ENCODE peak calls at places on chromosomes 16 and 17, in eight cellular contexts. One of them, this sample, is unnamed.

GRCh38 chr17:64418506-64419339 is 28.1 kb upstream of the PECAM1 start:
- DNase-seq in nucleus accumbens: no peak
- DNase-seq in activated gamma-delta T cell: no peak
- DNase-seq in GM03348: peak
- DNase-seq in EH: peak
- DNase-seq in activated CD4-positive, alpha-beta T cell treated with anti-CD3 and anti-CD28 coated beads, Interleukin-2, amount 10 ng/mL, durations not matched to agents 7 days and 5 days: peak
- DNase-seq in fibroblast of pulmonary artery: peak
- DNase-seq in left cardiac atrium: no peak
- DNase-seq in this sample: peak

GRCh38 chr16:56885446-56886162 is 20.6 kb downstream of the SLC12A3 start:
- DNase-seq in fibroblast of pulmonary artery: no peak
- DNase-seq in activated gamma-delta T cell: no peak
- DNase-seq in nucleus accumbens: no peak
- DNase-seq in GM03348: no peak
- DNase-seq in EH: no peak
- DNase-seq in left cardiac atrium: no peak
- DNase-seq in activated CD4-positive, alpha-beta T cell treated with anti-CD3 and anti-CD28 coated beads, Interleukin-2, amount 10 ng/mL, durations not matched to agents 7 days and 5 days: no peak
- DNase-seq in this sample: no peak

GRCh38 chr16:88636488-88637265 is 1.7 kb upstream of the IL17C start:
- DNase-seq in GM03348: no peak
- DNase-seq in left cardiac atrium: no peak
- DNase-seq in nucleus accumbens: no peak
- DNase-seq in activated gamma-delta T cell: peak
- DNase-seq in fibroblast of pulmonary artery: no peak
- DNase-seq in activated CD4-positive, alpha-beta T cell treated with anti-CD3 and anti-CD28 coated beads, Interleukin-2, amount 10 ng/mL, durations not matched to agents 7 days and 5 days: no peak
- DNase-seq in EH: no peak
- DNase-seq in this sample: no peak

GRCh38 chr16:3861808-3862451 is 18.6 kb downstream of the CREBBP start:
- DNase-seq in left cardiac atrium: no peak
- DNase-seq in activated CD4-positive, alpha-beta T cell treated with anti-CD3 and anti-CD28 coated beads, Interleukin-2, amount 10 ng/mL, durations not matched to agents 7 days and 5 days: no peak
- DNase-seq in EH: peak
- DNase-seq in GM03348: no peak
- DNase-seq in nucleus accumbens: no peak
- DNase-seq in activated gamma-delta T cell: no peak
- DNase-seq in fibroblast of pulmonary artery: no peak
- DNase-seq in this sample: no peak

GRCh38 chr16:89489040-89489721 is 1.2 kb downstream of the ANKRD11 start:
- DNase-seq in activated gamma-delta T cell: peak
- DNase-seq in activated CD4-positive, alpha-beta T cell treated with anti-CD3 and anti-CD28 coated beads, Interleukin-2, amount 10 ng/mL, durations not matched to agents 7 days and 5 days: peak
- DNase-seq in left cardiac atrium: peak
- DNase-seq in nucleus accumbens: peak
- DNase-seq in GM03348: peak
- DNase-seq in fibroblast of pulmonary artery: peak
- DNase-seq in EH: peak
- DNase-seq in this sample: peak

GRCh38 chr16:15498427-15499175 is 64.2 kb downstream of the BMERB1 start:
- DNase-seq in left cardiac atrium: no peak
- DNase-seq in EH: peak
- DNase-seq in activated CD4-positive, alpha-beta T cell treated with anti-CD3 and anti-CD28 coated beads, Interleukin-2, amount 10 ng/mL, durations not matched to agents 7 days and 5 days: no peak
- DNase-seq in GM03348: peak
- DNase-seq in nucleus accumbens: no peak
- DNase-seq in activated gamma-delta T cell: no peak
- DNase-seq in fibroblast of pulmonary artery: peak
- DNase-seq in this sample: no peak

GRCh38 chr16:15996432-15997109 is 47.2 kb downstream of the ABCC1 start:
- DNase-seq in fibroblast of pulmonary artery: peak
- DNase-seq in GM03348: peak
- DNase-seq in activated CD4-positive, alpha-beta T cell treated with anti-CD3 and anti-CD28 coated beads, Interleukin-2, amount 10 ng/mL, durations not matched to agents 7 days and 5 days: no peak
- DNase-seq in EH: peak
- DNase-seq in left cardiac atrium: peak
- DNase-seq in nucleus accumbens: no peak
- DNase-seq in activated gamma-delta T cell: no peak
- DNase-seq in this sample: no peak

GRCh38 chr16:66250686-66251405 is 115.6 kb upstream of the CDH5 start:
- DNase-seq in activated gamma-delta T cell: no peak
- DNase-seq in GM03348: peak
- DNase-seq in EH: peak
- DNase-seq in nucleus accumbens: peak
- DNase-seq in activated CD4-positive, alpha-beta T cell treated with anti-CD3 and anti-CD28 coated beads, Interleukin-2, amount 10 ng/mL, durations not matched to agents 7 days and 5 days: no peak
- DNase-seq in fibroblast of pulmonary artery: peak
- DNase-seq in left cardiac atrium: peak
- DNase-seq in this sample: no peak

GRCh38 chr17:60231691-60232090 is 81.9 kb downstream of the CA4 start:
- DNase-seq in activated gamma-delta T cell: no peak
- DNase-seq in activated CD4-positive, alpha-beta T cell treated with anti-CD3 and anti-CD28 coated beads, Interleukin-2, amount 10 ng/mL, durations not matched to agents 7 days and 5 days: no peak
- DNase-seq in nucleus accumbens: no peak
- DNase-seq in fibroblast of pulmonary artery: peak
- DNase-seq in EH: peak
- DNase-seq in left cardiac atrium: no peak
- DNase-seq in GM03348: peak
- DNase-seq in this sample: no peak

GRCh38 chr16:4409081-4409932 is 7.1 kb downstream of the CORO7 start:
- DNase-seq in activated CD4-positive, alpha-beta T cell treated with anti-CD3 and anti-CD28 coated beads, Interleukin-2, amount 10 ng/mL, durations not matched to agents 7 days and 5 days: no peak
- DNase-seq in activated gamma-delta T cell: no peak
- DNase-seq in nucleus accumbens: peak
- DNase-seq in EH: peak
- DNase-seq in GM03348: no peak
- DNase-seq in left cardiac atrium: no peak
- DNase-seq in fibroblast of pulmonary artery: no peak
- DNase-seq in this sample: no peak

GRCh38 chr17:32525116-32525515 is 38.3 kb downstream of the CDK5R1 start:
- DNase-seq in nucleus accumbens: no peak
- DNase-seq in fibroblast of pulmonary artery: peak
- DNase-seq in activated gamma-delta T cell: no peak
- DNase-seq in EH: peak
- DNase-seq in GM03348: peak
- DNase-seq in activated CD4-positive, alpha-beta T cell treated with anti-CD3 and anti-CD28 coated beads, Interleukin-2, amount 10 ng/mL, durations not matched to agents 7 days and 5 days: no peak
- DNase-seq in left cardiac atrium: no peak
- DNase-seq in this sample: no peak

GRCh38 chr16:19771796-19772195 is 53.7 kb downstream of the IQCK start:
- DNase-seq in EH: no peak
- DNase-seq in activated CD4-positive, alpha-beta T cell treated with anti-CD3 and anti-CD28 coated beads, Interleukin-2, amount 10 ng/mL, durations not matched to agents 7 days and 5 days: no peak
- DNase-seq in nucleus accumbens: no peak
- DNase-seq in left cardiac atrium: no peak
- DNase-seq in GM03348: no peak
- DNase-seq in fibroblast of pulmonary artery: no peak
- DNase-seq in activated gamma-delta T cell: no peak
- DNase-seq in this sample: no peak

GRCh38 chr17:76727745-76728456 is 1.3 kb downstream of the METTL23 start:
- DNase-seq in activated CD4-positive, alpha-beta T cell treated with anti-CD3 and anti-CD28 coated beads, Interleukin-2, amount 10 ng/mL, durations not matched to agents 7 days and 5 days: peak
- DNase-seq in EH: peak
- DNase-seq in GM03348: no peak
- DNase-seq in nucleus accumbens: no peak
- DNase-seq in left cardiac atrium: no peak
- DNase-seq in activated gamma-delta T cell: no peak
- DNase-seq in fibroblast of pulmonary artery: no peak
- DNase-seq in this sample: peak

GRCh38 chr16:17359778-17360177 is 111.0 kb downstream of the XYLT1 start:
- DNase-seq in GM03348: peak
- DNase-seq in left cardiac atrium: no peak
- DNase-seq in EH: peak
- DNase-seq in activated gamma-delta T cell: no peak
- DNase-seq in fibroblast of pulmonary artery: no peak
- DNase-seq in activated CD4-positive, alpha-beta T cell treated with anti-CD3 and anti-CD28 coated beads, Interleukin-2, amount 10 ng/mL, durations not matched to agents 7 days and 5 days: peak
- DNase-seq in nucleus accumbens: peak
- DNase-seq in this sample: peak

GRCh38 chr16:77971306-77972131 is 50.8 kb upstream of the CLEC3A start:
- DNase-seq in activated CD4-positive, alpha-beta T cell treated with anti-CD3 and anti-CD28 coated beads, Interleukin-2, amount 10 ng/mL, durations not matched to agents 7 days and 5 days: peak
- DNase-seq in nucleus accumbens: peak
- DNase-seq in GM03348: peak
- DNase-seq in EH: peak
- DNase-seq in activated gamma-delta T cell: no peak
- DNase-seq in fibroblast of pulmonary artery: peak
- DNase-seq in left cardiac atrium: peak
- DNase-seq in this sample: peak

GRCh38 chr17:71764507-71764906 is 356.3 kb upstream of the SOX9 start:
- DNase-seq in EH: peak
- DNase-seq in left cardiac atrium: no peak
- DNase-seq in fibroblast of pulmonary artery: peak
- DNase-seq in activated gamma-delta T cell: no peak
- DNase-seq in GM03348: peak
- DNase-seq in nucleus accumbens: no peak
- DNase-seq in activated CD4-positive, alpha-beta T cell treated with anti-CD3 and anti-CD28 coated beads, Interleukin-2, amount 10 ng/mL, durations not matched to agents 7 days and 5 days: no peak
- DNase-seq in this sample: peak

GRCh38 chr16:17149904-17150483 is 320.8 kb downstream of the XYLT1 start:
- DNase-seq in nucleus accumbens: no peak
- DNase-seq in EH: peak
- DNase-seq in activated gamma-delta T cell: no peak
- DNase-seq in left cardiac atrium: no peak
- DNase-seq in fibroblast of pulmonary artery: no peak
- DNase-seq in activated CD4-positive, alpha-beta T cell treated with anti-CD3 and anti-CD28 coated beads, Interleukin-2, amount 10 ng/mL, durations not matched to agents 7 days and 5 days: no peak
- DNase-seq in GM03348: no peak
- DNase-seq in this sample: peak

GRCh38 chr17:32341857-32342602 is at the start of gene C17orf75:
- DNase-seq in activated gamma-delta T cell: peak
- DNase-seq in GM03348: peak
- DNase-seq in fibroblast of pulmonary artery: peak
- DNase-seq in left cardiac atrium: peak
- DNase-seq in activated CD4-positive, alpha-beta T cell treated with anti-CD3 and anti-CD28 coated beads, Interleukin-2, amount 10 ng/mL, durations not matched to agents 7 days and 5 days: peak
- DNase-seq in nucleus accumbens: peak
- DNase-seq in EH: peak
- DNase-seq in this sample: peak

GRCh38 chr17:10226930-10227695 is 28.7 kb upstream of the GAS7 start:
- DNase-seq in left cardiac atrium: peak
- DNase-seq in EH: peak
- DNase-seq in nucleus accumbens: peak
- DNase-seq in fibroblast of pulmonary artery: peak
- DNase-seq in GM03348: peak
- DNase-seq in activated CD4-positive, alpha-beta T cell treated with anti-CD3 and anti-CD28 coated beads, Interleukin-2, amount 10 ng/mL, durations not matched to agents 7 days and 5 days: peak
- DNase-seq in activated gamma-delta T cell: peak
- DNase-seq in this sample: no peak

GRCh38 chr17:28344435-28344901 is 8.9 kb downstream of the TNFAIP1 start:
- DNase-seq in left cardiac atrium: no peak
- DNase-seq in activated gamma-delta T cell: no peak
- DNase-seq in fibroblast of pulmonary artery: no peak
- DNase-seq in nucleus accumbens: no peak
- DNase-seq in EH: no peak
- DNase-seq in activated CD4-positive, alpha-beta T cell treated with anti-CD3 and anti-CD28 coated beads, Interleukin-2, amount 10 ng/mL, durations not matched to agents 7 days and 5 days: no peak
- DNase-seq in GM03348: no peak
- DNase-seq in this sample: no peak

GRCh38 chr17:32658470-32659418 is 172.0 kb downstream of the CDK5R1 start:
- DNase-seq in activated CD4-positive, alpha-beta T cell treated with anti-CD3 and anti-CD28 coated beads, Interleukin-2, amount 10 ng/mL, durations not matched to agents 7 days and 5 days: no peak
- DNase-seq in activated gamma-delta T cell: no peak
- DNase-seq in EH: no peak
- DNase-seq in nucleus accumbens: no peak
- DNase-seq in left cardiac atrium: no peak
- DNase-seq in GM03348: no peak
- DNase-seq in fibroblast of pulmonary artery: no peak
- DNase-seq in this sample: no peak

GRCh38 chr17:14204084-14204483 is 32.6 kb downstream of the CDRT15 start:
- DNase-seq in fibroblast of pulmonary artery: no peak
- DNase-seq in activated gamma-delta T cell: no peak
- DNase-seq in GM03348: no peak
- DNase-seq in nucleus accumbens: no peak
- DNase-seq in activated CD4-positive, alpha-beta T cell treated with anti-CD3 and anti-CD28 coated beads, Interleukin-2, amount 10 ng/mL, durations not matched to agents 7 days and 5 days: no peak
- DNase-seq in EH: no peak
- DNase-seq in left cardiac atrium: no peak
- DNase-seq in this sample: no peak

GRCh38 chr16:12874135-12874534 is 27.3 kb upstream of the SHISA9 start:
- DNase-seq in left cardiac atrium: no peak
- DNase-seq in activated CD4-positive, alpha-beta T cell treated with anti-CD3 and anti-CD28 coated beads, Interleukin-2, amount 10 ng/mL, durations not matched to agents 7 days and 5 days: no peak
- DNase-seq in activated gamma-delta T cell: no peak
- DNase-seq in nucleus accumbens: no peak
- DNase-seq in EH: peak
- DNase-seq in GM03348: peak
- DNase-seq in fibroblast of pulmonary artery: peak
- DNase-seq in this sample: no peak

GRCh38 chr17:6279659-6280058 is 155.3 kb downstream of the AIPL1 start:
- DNase-seq in fibroblast of pulmonary artery: no peak
- DNase-seq in activated gamma-delta T cell: no peak
- DNase-seq in activated CD4-positive, alpha-beta T cell treated with anti-CD3 and anti-CD28 coated beads, Interleukin-2, amount 10 ng/mL, durations not matched to agents 7 days and 5 days: no peak
- DNase-seq in left cardiac atrium: no peak
- DNase-seq in EH: no peak
- DNase-seq in GM03348: no peak
- DNase-seq in nucleus accumbens: no peak
- DNase-seq in this sample: no peak

GRCh38 chr17:45584092-45585036 is 93.8 kb upstream of the PLEKHM1 start:
- DNase-seq in activated CD4-positive, alpha-beta T cell treated with anti-CD3 and anti-CD28 coated beads, Interleukin-2, amount 10 ng/mL, durations not matched to agents 7 days and 5 days: peak
- DNase-seq in EH: peak
- DNase-seq in activated gamma-delta T cell: no peak
- DNase-seq in GM03348: peak
- DNase-seq in fibroblast of pulmonary artery: peak
- DNase-seq in left cardiac atrium: peak
- DNase-seq in nucleus accumbens: no peak
- DNase-seq in this sample: no peak

GRCh38 chr16:89484923-89485679 is 5.3 kb downstream of the ANKRD11 start:
- DNase-seq in EH: no peak
- DNase-seq in activated gamma-delta T cell: no peak
- DNase-seq in nucleus accumbens: no peak
- DNase-seq in fibroblast of pulmonary artery: no peak
- DNase-seq in GM03348: no peak
- DNase-seq in activated CD4-positive, alpha-beta T cell treated with anti-CD3 and anti-CD28 coated beads, Interleukin-2, amount 10 ng/mL, durations not matched to agents 7 days and 5 days: peak
- DNase-seq in left cardiac atrium: no peak
- DNase-seq in this sample: no peak

GRCh38 chr17:54898576-54898975 is 2.1 kb upstream of the TOM1L1 start:
- DNase-seq in fibroblast of pulmonary artery: no peak
- DNase-seq in left cardiac atrium: no peak
- DNase-seq in activated gamma-delta T cell: no peak
- DNase-seq in activated CD4-positive, alpha-beta T cell treated with anti-CD3 and anti-CD28 coated beads, Interleukin-2, amount 10 ng/mL, durations not matched to agents 7 days and 5 days: no peak
- DNase-seq in EH: peak
- DNase-seq in nucleus accumbens: no peak
- DNase-seq in GM03348: no peak
- DNase-seq in this sample: no peak

GRCh38 chr16:85820604-85821372 is 21.3 kb downstream of the COX4I1 start:
- DNase-seq in nucleus accumbens: no peak
- DNase-seq in left cardiac atrium: no peak
- DNase-seq in EH: no peak
- DNase-seq in GM03348: no peak
- DNase-seq in activated gamma-delta T cell: no peak
- DNase-seq in fibroblast of pulmonary artery: no peak
- DNase-seq in activated CD4-positive, alpha-beta T cell treated with anti-CD3 and anti-CD28 coated beads, Interleukin-2, amount 10 ng/mL, durations not matched to agents 7 days and 5 days: no peak
- DNase-seq in this sample: no peak

GRCh38 chr16:19329932-19330331 is 44.4 kb downstream of the CLEC19A start:
- DNase-seq in activated CD4-positive, alpha-beta T cell treated with anti-CD3 and anti-CD28 coated beads, Interleukin-2, amount 10 ng/mL, durations not matched to agents 7 days and 5 days: no peak
- DNase-seq in fibroblast of pulmonary artery: no peak
- DNase-seq in left cardiac atrium: no peak
- DNase-seq in GM03348: no peak
- DNase-seq in activated gamma-delta T cell: no peak
- DNase-seq in EH: no peak
- DNase-seq in nucleus accumbens: no peak
- DNase-seq in this sample: no peak

GRCh38 chr17:74491645-74492044 is 25.2 kb downstream of the CD300A start:
- DNase-seq in left cardiac atrium: no peak
- DNase-seq in GM03348: peak
- DNase-seq in EH: no peak
- DNase-seq in nucleus accumbens: no peak
- DNase-seq in activated gamma-delta T cell: no peak
- DNase-seq in activated CD4-positive, alpha-beta T cell treated with anti-CD3 and anti-CD28 coated beads, Interleukin-2, amount 10 ng/mL, durations not matched to agents 7 days and 5 days: no peak
- DNase-seq in fibroblast of pulmonary artery: no peak
- DNase-seq in this sample: peak

This sample was measured in AML-193.